ENCODE peak calls at places on chromosomes 2 and 18, in eight cellular contexts. F, O, A, V, M, X, I and S are unnamed samples.

GRCh38 chr2:203706403-203706802 is at the start of gene CD28:
- DNase-seq in F (no peak), A (no peak), M (no peak), X (no peak), V (no peak), O (peak), I (no peak), S (no peak)

GRCh38 chr2:69138793-69139510 is 126.0 kb downstream of the ANTXR1 start:
- DNase-seq in V (peak), F (peak), X (no peak), O (no peak), I (no peak), A (peak), M (peak), S (peak)

GRCh38 chr2:236360486-236360885 is 96.3 kb upstream of the ASB18 start:
- DNase-seq in I (no peak), X (no peak), O (no peak), M (no peak), F (no peak), V (no peak), A (no peak), S (peak)

GRCh38 chr2:187422277-187422676 is 25.8 kb downstream of the CALCRL start:
- DNase-seq in A (no peak), I (no peak), O (no peak), M (no peak), V (peak), X (no peak), F (no peak), S (no peak)

GRCh38 chr2:238100821-238101771 is 956 bp downstream of the ESPNL start:
- DNase-seq in M (no peak), O (no peak), I (peak), A (no peak), V (no peak), X (no peak), F (no peak), S (no peak)

GRCh38 chr2:55416826-55417568 is 2.7 kb downstream of the CCDC88A start:
- DNase-seq in I (no peak), X (no peak), V (no peak), F (no peak), A (no peak), O (peak), M (no peak), S (no peak)

GRCh38 chr2:28702415-28702859 is 49.2 kb upstream of the PPP1CB start:
- DNase-seq in F (no peak), A (no peak), O (no peak), V (no peak), M (no peak), X (no peak), I (no peak), S (no peak)

GRCh38 chr2:196113061-196113974 is 44.7 kb upstream of the DNAH7 start:
- DNase-seq in V (peak), F (peak), I (peak), X (peak), M (peak), A (no peak), O (no peak), S (peak)

GRCh38 chr18:13537022-13537780 is 189.2 kb downstream of the FAM210A start:
- DNase-seq in V (no peak), O (no peak), X (no peak), F (no peak), I (no peak), M (no peak), A (no peak), S (no peak)

GRCh38 chr2:238838786-238839327 is 9.0 kb upstream of the TWIST2 start:
- DNase-seq in O (no peak), V (no peak), A (no peak), F (no peak), I (no peak), M (no peak), X (no peak), S (no peak)

GRCh38 chr18:67199993-67200617 is 316.4 kb downstream of the DSEL start:
- DNase-seq in M (peak), I (peak), A (peak), V (peak), X (peak), O (peak), F (peak), S (peak)

GRCh38 chr18:35415511-35416427 is 38.6 kb upstream of the ZNF396 start:
- DNase-seq in O (no peak), I (no peak), X (no peak), V (peak), F (peak), A (peak), M (no peak), S (peak)

GRCh38 chr18:57901819-57902600 is 98.9 kb upstream of the ATP8B1 start:
- DNase-seq in O (no peak), X (no peak), A (no peak), V (peak), M (peak), I (peak), F (peak), S (no peak)

GRCh38 chr2:100135415-100135814 is 7.0 kb downstream of the AFF3 start:
- DNase-seq in I (peak), F (no peak), V (no peak), O (no peak), X (no peak), M (no peak), A (no peak), S (no peak)

GRCh38 chr2:145925591-145925990 is 1405.7 kb upstream of the ZEB2 start:
- DNase-seq in M (no peak), F (no peak), O (no peak), V (no peak), A (no peak), I (no peak), X (no peak), S (no peak)

GRCh38 chr2:67180841-67181240 is 216.3 kb upstream of the ETAA1 start:
- DNase-seq in I (no peak), M (no peak), X (no peak), O (no peak), F (no peak), A (no peak), V (no peak), S (no peak)

GRCh38 chr2:150081775-150082517 is 405.5 kb downstream of the RND3 start:
- DNase-seq in A (no peak), O (no peak), V (no peak), M (no peak), F (no peak), I (no peak), X (no peak), S (no peak)

GRCh38 chr2:64751286-64752260 is 97.9 kb upstream of the SERTAD2 start:
- DNase-seq in M (peak), O (peak), I (peak), A (peak), V (peak), F (peak), X (no peak), S (peak)

GRCh38 chr2:189515264-189515663 is 65.3 kb downstream of the SLC40A1 start:
- DNase-seq in A (no peak), I (no peak), M (no peak), O (no peak), X (no peak), V (peak), F (peak), S (no peak)

GRCh38 chr2:63764630-63765029 is 77.1 kb upstream of the UGP2 start:
- DNase-seq in A (no peak), V (peak), X (no peak), F (no peak), I (no peak), M (no peak), O (no peak), S (no peak)

GRCh38 chr2:237757616-237758015 is 41.0 kb upstream of the RBM44 start:
- DNase-seq in O (no peak), M (no peak), V (no peak), I (no peak), X (no peak), F (no peak), A (no peak), S (no peak)

GRCh38 chr2:217958889-217959235 is 43.9 kb downstream of the TNS1 start:
- DNase-seq in X (no peak), F (no peak), V (no peak), A (no peak), M (no peak), I (peak), O (no peak), S (no peak)

GRCh38 chr2:156229724-156230362 is 102.7 kb downstream of the NR4A2 start:
- DNase-seq in X (no peak), M (peak), A (no peak), O (no peak), F (no peak), I (no peak), V (no peak), S (no peak)

GRCh38 chr2:242036653-242036950 is 167.1 kb downstream of the RTP5 start:
- DNase-seq in F (no peak), V (no peak), M (no peak), X (no peak), I (no peak), O (no peak), A (no peak), S (no peak)

GRCh38 chr2:151043484-151043883 is 218.2 kb downstream of the RBM43 start:
- DNase-seq in V (peak), O (no peak), X (no peak), A (no peak), F (peak), M (peak), I (peak), S (peak)

GRCh38 chr2:195450537-195451113 is 206.4 kb upstream of the SLC39A10 start:
- DNase-seq in F (no peak), A (no peak), O (no peak), M (no peak), I (no peak), V (no peak), X (no peak), S (no peak)

GRCh38 chr18:61891271-61891670 is 1.5 kb downstream of the RNF152 start:
- DNase-seq in A (no peak), O (no peak), F (no peak), X (no peak), M (peak), I (no peak), V (peak), S (no peak)

GRCh38 chr2:205484717-205485116 is 197.6 kb upstream of the NRP2 start:
- DNase-seq in X (no peak), O (no peak), A (no peak), F (no peak), I (no peak), M (no peak), V (no peak), S (no peak)

GRCh38 chr2:205483122-205483521 is 199.2 kb upstream of the NRP2 start:
- DNase-seq in V (no peak), F (no peak), X (no peak), M (no peak), I (no peak), O (no peak), A (no peak), S (no peak)

GRCh38 chr2:205477016-205477705 is 205.1 kb upstream of the NRP2 start:
- DNase-seq in X (no peak), F (peak), V (peak), O (no peak), A (no peak), M (peak), I (no peak), S (peak)

GRCh38 chr2:205481861-205482260 is 200.4 kb upstream of the NRP2 start:
- DNase-seq in A (no peak), O (no peak), M (no peak), X (no peak), I (no peak), F (no peak), V (no peak), S (no peak)

GRCh38 chr2:205482399-205483065 is 199.8 kb upstream of the NRP2 start:
- DNase-seq in I (peak), X (no peak), V (no peak), O (no peak), M (no peak), A (no peak), F (peak), S (no peak)
- H3K4me2 ChIP-seq in I (no peak), X (no peak), V (no peak), O (no peak), M (no peak), A (no peak), F (no peak), S (no peak)

GRCh38 chr2:50611261-50612020 is 420.5 kb downstream of the NRXN1 start:
- DNase-seq in A (no peak), M (no peak), F (no peak), I (no peak), X (no peak), O (no peak), V (no peak), S (no peak)

GRCh38 chr2:50620783-50621182 is 411.1 kb downstream of the NRXN1 start:
- DNase-seq in I (no peak), F (no peak), M (no peak), A (no peak), X (no peak), O (no peak), V (no peak), S (no peak)

GRCh38 chr2:50613161-50613560 is 418.8 kb downstream of the NRXN1 start:
- DNase-seq in V (no peak), F (peak), I (no peak), O (no peak), M (peak), A (no peak), X (no peak), S (peak)

GRCh38 chr2:50614056-50614455 is 417.9 kb downstream of the NRXN1 start:
- DNase-seq in O (no peak), M (peak), V (no peak), A (no peak), I (no peak), F (peak), X (no peak), S (peak)

DNA sequence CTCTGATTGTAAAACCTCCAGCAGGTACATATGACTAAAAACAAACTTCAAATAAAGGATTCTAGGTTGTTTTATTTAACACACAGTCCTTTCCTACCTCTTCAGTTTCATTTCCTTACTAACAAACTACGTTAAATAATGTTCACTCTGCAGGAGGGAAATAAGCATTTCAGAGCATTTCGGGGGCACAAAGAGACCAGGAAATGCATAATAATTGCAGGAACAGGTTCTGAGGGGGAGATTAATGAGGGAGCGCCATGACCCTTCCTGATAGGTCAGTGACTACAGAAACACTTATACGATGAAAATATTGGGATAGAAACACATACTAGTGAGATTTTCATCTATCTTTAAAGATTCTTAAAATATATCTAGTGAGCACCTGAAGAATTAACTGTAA is 416.6 kb downstream of the NRXN1 start:
- DNase-seq in O (no peak), I (no peak), A (no peak), F (no peak), M (no peak), V (no peak), X (no peak), S (no peak)
- H2AFZ ChIP-seq in O (no peak), I (no peak), A (no peak), F (no peak), M (no peak), V (no peak), X (peak), S (peak)

DNA sequence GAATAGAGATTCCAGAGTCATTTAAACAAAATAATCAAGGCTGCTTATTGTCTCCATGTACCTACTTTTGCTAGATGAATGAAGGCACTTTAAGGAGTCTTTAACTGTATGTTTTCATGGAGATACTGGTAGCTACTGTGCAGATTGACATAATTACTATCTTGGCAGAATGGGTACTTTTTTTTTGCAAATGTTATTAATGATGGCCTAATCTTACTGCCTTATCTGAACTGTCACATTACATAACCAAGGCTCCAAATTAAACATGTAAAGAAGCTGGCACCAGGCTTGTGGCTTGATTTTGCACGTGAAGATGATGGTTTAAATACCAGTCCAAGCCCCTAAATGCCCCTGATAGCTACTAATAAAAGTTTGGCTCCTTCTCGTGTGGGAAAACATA is 4.0 kb downstream of the TRIB2 start:
- DNase-seq in V (no peak), F (no peak), A (no peak), O (no peak), X (no peak), M (no peak), I (no peak), S (no peak)
- H3K4me3 ChIP-seq in V (peak), F (peak), A (no peak), O (peak), X (peak), M (no peak), I (peak), S (peak)

GRCh38 chr2:60350791-60351190 is 202.7 kb downstream of the BCL11A start:
- DNase-seq in A (peak), O (peak), F (no peak), V (no peak), I (no peak), M (no peak), X (no peak), S (no peak)
- H3K4me2 ChIP-seq in A (no peak), O (peak), F (no peak), V (no peak), I (no peak), M (no peak), X (no peak), S (no peak)

GRCh38 chr18:24268784-24269550 is 128.7 kb downstream of the OSBPL1A start:
- DNase-seq in F (no peak), M (peak), X (no peak), O (no peak), V (no peak), A (no peak), I (peak), S (no peak)

GRCh38 chr18:24270937-24271380 is 126.7 kb downstream of the OSBPL1A start:
- DNase-seq in M (peak), O (no peak), X (peak), I (peak), F (peak), V (peak), A (no peak), S (peak)

GRCh38 chr18:24267878-24268277 is 129.0 kb downstream of the CABYR start:
- DNase-seq in M (no peak), V (no peak), I (no peak), A (no peak), X (no peak), O (no peak), F (no peak), S (no peak)

GRCh38 chr18:24271381-24272331 is 126.0 kb downstream of the OSBPL1A start:
- DNase-seq in F (peak), X (peak), I (peak), A (peak), V (peak), M (peak), O (no peak), S (peak)

DNA sequence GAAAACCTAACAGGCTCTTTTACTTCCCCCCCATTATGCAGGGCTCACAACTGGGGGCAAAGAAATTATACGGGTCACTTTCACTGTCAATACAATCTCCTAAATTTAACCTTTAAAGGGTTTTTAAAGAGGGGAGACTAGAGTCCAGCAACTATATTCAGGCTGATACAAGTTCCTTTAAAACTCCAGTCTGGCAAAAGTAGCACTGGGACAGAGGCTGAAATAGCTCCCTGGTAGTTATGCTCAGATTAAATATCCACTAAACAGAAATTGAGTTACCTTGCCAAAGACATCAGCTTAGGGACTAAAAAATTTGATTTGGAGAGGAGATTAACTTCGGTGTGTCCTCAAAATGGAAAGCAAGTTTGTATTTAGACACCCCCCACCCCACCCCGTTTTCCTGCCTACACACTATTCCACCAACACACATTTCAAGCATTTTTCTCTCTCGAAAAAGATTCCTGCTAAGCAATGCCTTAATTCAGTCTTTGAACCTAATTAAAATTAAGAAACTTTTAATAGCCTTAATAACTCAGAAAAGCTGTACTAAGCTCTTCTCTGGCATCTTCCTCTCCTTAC is 127.2 kb downstream of the OSBPL1A start:
- DNase-seq in I (peak), M (no peak), O (no peak), X (no peak), A (no peak), V (peak), F (peak), S (no peak)
- H2AFZ ChIP-seq in I (peak), M (peak), O (no peak), X (peak), A (no peak), V (peak), F (no peak), S (peak)